ENCODE peak calls at places on chromosomes 7 and 10, in five cellular contexts. P is breast epithelium, R is esophagus muscularis mucosa, K is prostate gland, Y is GM12878. G is an unnamed sample.

GRCh38 chr10:60611291-60611747 is 167.0 kb upstream of the CDK1 start:
- DNase-seq in P (no peak), R (no peak), K (no peak), Y (no peak), G (no peak)

GRCh38 chr7:94069154-94069739 is 65.1 kb upstream of the BET1 start:
- DNase-seq in P (no peak), R (no peak), K (no peak), Y (peak), G (peak)

GRCh38 chr10:120011359-120012132 is 119.0 kb downstream of the SEC23IP start:
- DNase-seq in P (no peak), R (peak), K (peak), Y (no peak), G (no peak)

GRCh38 chr7:28847176-28847575 is 111.0 kb downstream of the TRIL start:
- DNase-seq in P (no peak), R (no peak), K (no peak), Y (no peak), G (no peak)

GRCh38 chr10:113199459-113199858 is 249.4 kb downstream of the TCF7L2 start:
- DNase-seq in P (no peak), R (peak), K (no peak), Y (no peak), G (no peak)

GRCh38 chr7:17942231-17942630 is 1.9 kb upstream of the SNX13 start:
- DNase-seq in P (no peak), R (no peak), K (no peak), Y (no peak), G (no peak)

GRCh38 chr10:119252051-119252465 is 44.7 kb downstream of the GRK5 start:
- DNase-seq in P (no peak), R (no peak), K (no peak), Y (no peak), G (no peak)

GRCh38 chr7:99379043-99379577 is 4.6 kb downstream of the ARPC1B start:
- DNase-seq in P (no peak), R (peak), K (no peak), Y (peak), G (no peak)

GRCh38 chr10:16950686-16951681 is 133.8 kb upstream of the RSU1 start:
- DNase-seq in P (no peak), R (no peak), K (no peak), Y (no peak), G (no peak)

GRCh38 chr7:66921918-66922486 is 977 bp downstream of the TMEM248 start:
- DNase-seq in P (no peak), R (no peak), K (no peak), Y (peak), G (no peak)

GRCh38 chr10:96041146-96041545 is 2.2 kb upstream of the CCNJ start:
- DNase-seq in P (no peak), R (no peak), K (no peak), Y (no peak), G (no peak)

GRCh38 chr7:106433377-106433776 is 148.6 kb upstream of the NAMPT start:
- DNase-seq in P (no peak), R (no peak), K (no peak), Y (no peak), G (no peak)

GRCh38 chr10:30219977-30220751 is 128.9 kb downstream of the MTPAP start:
- DNase-seq in P (no peak), R (peak), K (peak), Y (no peak), G (no peak)

GRCh38 chr10:131162211-131162610 is 149.3 kb downstream of the TCERG1L start:
- DNase-seq in P (no peak), R (no peak), K (no peak), Y (no peak), G (no peak)

GRCh38 chr10:6229290-6229689 is 26.6 kb downstream of the PFKFB3 start:
- DNase-seq in P (no peak), R (no peak), K (no peak), Y (no peak), G (no peak)

GRCh38 chr7:20197837-20198236 is 19.3 kb downstream of the MACC1 start:
- DNase-seq in P (no peak), R (no peak), K (no peak), Y (no peak), G (no peak)

GRCh38 chr10:72567421-72567820 is 58.5 kb downstream of the MICU1 start:
- DNase-seq in P (no peak), R (no peak), K (no peak), Y (no peak), G (no peak)

GRCh38 chr7:90825779-90826178 is 229.7 kb downstream of the CDK14 start:
- DNase-seq in P (no peak), R (no peak), K (no peak), Y (no peak), G (no peak)

GRCh38 chr7:137164251-137164650 is 179.3 kb downstream of the PTN start:
- DNase-seq in P (no peak), R (no peak), K (no peak), Y (no peak), G (no peak)

GRCh38 chr10:5014936-5015335 is 11.3 kb upstream of the AKR1C2 start:
- DNase-seq in P (no peak), R (no peak), K (no peak), Y (no peak), G (no peak)

GRCh38 chr10:30527623-30528426 is 93.8 kb downstream of the MAP3K8 start:
- DNase-seq in P (no peak), R (no peak), K (no peak), Y (no peak), G (no peak)

GRCh38 chr10:78410046-78410965 is 376.6 kb downstream of the RPS24 start:
- DNase-seq in P (no peak), R (no peak), K (no peak), Y (no peak), G (no peak)

GRCh38 chr10:124647421-124648130 is 96.6 kb downstream of the FAM53B start:
- DNase-seq in P (no peak), R (no peak), K (no peak), Y (peak), G (peak)

GRCh38 chr7:51234139-51234538 is 82.5 kb downstream of the COBL start:
- DNase-seq in P (no peak), R (no peak), K (no peak), Y (no peak), G (no peak)

GRCh38 chr10:96667401-96667800 is 52.9 kb downstream of the PIK3AP1 start:
- DNase-seq in P (no peak), R (no peak), K (no peak), Y (no peak), G (no peak)

GRCh38 chr10:93495654-93496321 is 624 bp upstream of the CEP55 start:
- DNase-seq in P (no peak), R (no peak), K (peak), Y (no peak), G (no peak)

GRCh38 chr7:79876769-79877362 is 257.8 kb upstream of the GNAI1 start:
- DNase-seq in P (no peak), R (no peak), K (no peak), Y (no peak), G (no peak)

GRCh38 chr10:16916496-16916895 is 99.3 kb upstream of the RSU1 start:
- DNase-seq in P (no peak), R (no peak), K (no peak), Y (no peak), G (no peak)

DNA sequence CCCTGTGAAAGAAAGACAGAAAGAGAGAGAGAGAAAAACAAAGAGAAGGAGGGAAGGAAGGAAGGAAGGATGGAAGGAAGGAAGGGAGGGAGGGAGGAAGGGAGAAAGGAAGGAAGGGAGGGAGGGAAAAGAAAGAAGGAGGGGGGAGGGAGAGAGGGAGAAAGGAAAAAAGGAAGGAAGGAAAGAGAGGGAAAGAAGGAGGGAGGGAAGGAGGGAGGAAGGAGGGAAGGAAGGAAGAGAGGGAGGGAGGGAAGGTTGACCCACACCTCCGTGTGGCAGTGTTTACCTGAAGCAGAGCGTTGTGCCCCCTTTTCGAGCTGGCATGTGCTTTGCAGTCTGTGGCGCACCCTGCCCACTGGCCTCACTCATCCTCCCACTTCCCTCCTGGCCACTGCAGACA is 12.3 kb upstream of the MPP7 start:
- DNase-seq in P (no peak), R (no peak), K (no peak), Y (no peak), G (no peak)
- TF ChIP-seq POLR2AphosphoS5 in P (no peak), R (no peak), K (no peak), Y (no peak), G (no peak)

GRCh38 chr7:73894851-73895441 is 34.0 kb downstream of the TMEM270 start:
- DNase-seq in P (peak), R (peak), K (no peak), Y (no peak), G (no peak)
- TF ChIP-seq POLR2AphosphoS5 in P (peak), R (peak), K (no peak), Y (no peak), G (no peak)

DNA sequence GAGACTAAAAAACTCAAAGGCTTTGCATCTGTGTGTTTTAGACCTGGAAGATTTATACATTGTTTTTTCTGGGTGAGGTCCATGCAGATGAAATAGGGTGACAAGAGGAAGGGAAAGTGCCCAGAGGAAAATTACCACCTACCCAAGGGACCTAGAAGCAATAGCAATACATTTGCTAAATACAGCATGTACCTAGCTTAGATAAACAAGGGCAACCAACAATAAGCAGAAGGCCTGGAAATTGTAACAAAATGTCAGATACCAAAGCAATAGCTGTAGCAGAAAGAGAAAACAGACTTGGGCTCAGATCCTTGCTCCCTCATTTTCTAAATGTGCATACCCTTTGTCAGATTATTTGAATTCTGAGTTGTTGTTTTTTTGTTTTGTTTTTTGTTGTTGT is 318.4 kb upstream of the KMT2E start:
- DNase-seq in P (no peak), R (no peak), K (no peak), Y (no peak), G (no peak)
- TF ChIP-seq POLR2AphosphoS5 in P (no peak), R (no peak), K (peak), Y (no peak), G (no peak)

DNA sequence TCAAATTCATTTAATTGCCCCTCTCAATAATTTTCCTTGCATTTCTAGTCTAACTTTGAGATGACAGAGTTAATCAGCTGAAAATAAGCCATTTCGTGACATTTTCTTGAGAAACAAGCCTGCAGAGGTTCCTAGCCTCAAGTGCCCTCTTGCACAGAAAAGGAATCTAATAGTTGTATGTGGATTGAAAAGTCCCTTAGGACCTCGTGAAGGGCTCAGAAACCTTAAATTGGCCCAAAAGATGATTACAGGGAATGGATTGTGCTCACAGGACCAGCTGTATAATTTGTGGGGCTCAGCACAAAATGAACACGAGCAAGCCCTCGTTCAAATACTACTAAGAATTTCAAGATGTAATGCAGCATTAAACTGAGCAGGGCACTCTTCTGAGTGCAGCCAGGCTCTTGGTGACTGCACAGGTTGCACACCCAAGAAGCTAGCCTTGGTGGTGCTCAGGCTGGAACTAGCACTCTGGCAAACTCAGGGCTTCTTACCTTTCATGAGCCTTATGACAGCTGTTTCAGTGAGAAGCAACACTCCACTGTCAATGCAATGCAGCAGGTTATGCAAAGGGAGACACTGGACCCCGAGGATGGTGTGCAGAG is 102.2 kb downstream of the GSAP start:
- DNase-seq in P (no peak), R (no peak), K (no peak), Y (no peak), G (no peak)
- TF ChIP-seq POLR2AphosphoS5 in P (no peak), R (no peak), K (no peak), Y (no peak), G (no peak)